ENCODE peak calls at places on chromosomes 16 and 17, in seven cellular contexts. One of them, this sample, is unnamed.

GRCh38 chr16:30949655-30950515 is 1.0 kb downstream of the ORAI3 start:
- DNase-seq in trophoblast cell: peak; percentile 97
- DNase-seq in IMR-90: peak; percentile 80
- DNase-seq in H9: peak; percentile 87
- DNase-seq in H1: no peak
- DNase-seq in mesenchymal stem cell: peak; percentile 92
- DNase-seq in mesendoderm: peak; percentile 94
- DNase-seq in this sample: no peak

GRCh38 chr16:1715220-1715619 is 9.2 kb downstream of the MAPK8IP3 start:
- DNase-seq in trophoblast cell: no peak
- DNase-seq in IMR-90: no peak
- DNase-seq in H9: no peak
- DNase-seq in H1: no peak
- DNase-seq in mesenchymal stem cell: no peak
- DNase-seq in mesendoderm: no peak
- DNase-seq in this sample: no peak

GRCh38 chr17:80738020-80738380 is 193.4 kb downstream of the RPTOR start:
- DNase-seq in trophoblast cell: no peak
- DNase-seq in IMR-90: no peak
- DNase-seq in H9: no peak
- DNase-seq in H1: no peak
- DNase-seq in mesenchymal stem cell: no peak
- DNase-seq in mesendoderm: no peak
- DNase-seq in this sample: no peak

GRCh38 chr16:62256406-62256805 is 220.2 kb upstream of the CDH8 start:
- DNase-seq in trophoblast cell: no peak
- DNase-seq in IMR-90: no peak
- DNase-seq in H9: no peak
- DNase-seq in H1: no peak
- DNase-seq in mesenchymal stem cell: peak; percentile 64
- DNase-seq in mesendoderm: peak; percentile 84
- DNase-seq in this sample: no peak

GRCh38 chr17:80901319-80901718 is 90.3 kb upstream of the CHMP6 start:
- DNase-seq in trophoblast cell: no peak
- DNase-seq in IMR-90: peak; percentile 7
- DNase-seq in H9: no peak
- DNase-seq in H1: no peak
- DNase-seq in mesenchymal stem cell: no peak
- DNase-seq in mesendoderm: no peak
- DNase-seq in this sample: no peak

GRCh38 chr16:27455700-27456099 is 53.7 kb downstream of the IL21R start:
- DNase-seq in trophoblast cell: no peak
- DNase-seq in IMR-90: no peak
- DNase-seq in H9: no peak
- DNase-seq in H1: no peak
- DNase-seq in mesenchymal stem cell: no peak
- DNase-seq in mesendoderm: no peak
- DNase-seq in this sample: no peak

GRCh38 chr17:30344283-30345088 is 10.6 kb upstream of the TMIGD1 start:
- DNase-seq in trophoblast cell: no peak
- DNase-seq in IMR-90: peak; percentile 59
- DNase-seq in H9: no peak
- DNase-seq in H1: no peak
- DNase-seq in mesenchymal stem cell: peak; percentile 29
- DNase-seq in mesendoderm: no peak
- DNase-seq in this sample: no peak

GRCh38 chr16:2753523-2754020 is 1.1 kb downstream of the SRRM2 start:
- DNase-seq in trophoblast cell: no peak
- DNase-seq in IMR-90: no peak
- DNase-seq in H9: no peak
- DNase-seq in H1: no peak
- DNase-seq in mesenchymal stem cell: peak; percentile 41
- DNase-seq in mesendoderm: no peak
- DNase-seq in this sample: no peak

GRCh38 chr16:8516471-8516870 is 73.8 kb downstream of the TMEM114 start:
- DNase-seq in trophoblast cell: no peak
- DNase-seq in IMR-90: no peak
- DNase-seq in H9: no peak
- DNase-seq in H1: no peak
- DNase-seq in mesenchymal stem cell: no peak
- DNase-seq in mesendoderm: no peak
- DNase-seq in this sample: no peak

GRCh38 chr16:74035816-74036215 is 260.8 kb upstream of the PSMD7 start:
- DNase-seq in trophoblast cell: no peak
- DNase-seq in IMR-90: peak; percentile 2
- DNase-seq in H9: no peak
- DNase-seq in H1: no peak
- DNase-seq in mesenchymal stem cell: no peak
- DNase-seq in mesendoderm: peak; percentile 68
- DNase-seq in this sample: no peak

GRCh38 chr16:28187595-28188004 is 24.2 kb downstream of the XPO6 start:
- DNase-seq in trophoblast cell: no peak
- DNase-seq in IMR-90: no peak
- DNase-seq in H9: no peak
- DNase-seq in H1: no peak
- DNase-seq in mesenchymal stem cell: peak; percentile 26
- DNase-seq in mesendoderm: no peak
- DNase-seq in this sample: no peak

GRCh38 chr16:68700120-68700519 is 37.0 kb upstream of the CDH1 start:
- DNase-seq in trophoblast cell: peak; percentile 12
- DNase-seq in IMR-90: peak; percentile 10
- DNase-seq in H9: no peak
- DNase-seq in H1: no peak
- DNase-seq in mesenchymal stem cell: peak; percentile 54
- DNase-seq in mesendoderm: no peak
- DNase-seq in this sample: no peak

GRCh38 chr17:38729368-38729885 is 714 bp upstream of the CISD3 start:
- DNase-seq in trophoblast cell: peak; percentile 11
- DNase-seq in IMR-90: no peak
- DNase-seq in H9: no peak
- DNase-seq in H1: no peak
- DNase-seq in mesenchymal stem cell: no peak
- DNase-seq in mesendoderm: no peak
- DNase-seq in this sample: no peak
- H3K4ac ChIP-seq in trophoblast cell: peak overlapping the region; percentile 74
- H3K4ac ChIP-seq in IMR-90: peak overlapping the region; percentile 34
- H3K4ac ChIP-seq in H9: no peak overlapping the region
- H3K4ac ChIP-seq in H1: no peak overlapping the region
- H3K4ac ChIP-seq in mesenchymal stem cell: peak overlapping the region; percentile 62
- H3K4ac ChIP-seq in mesendoderm: no peak overlapping the region
- H3K4ac ChIP-seq in this sample: peak overlapping the region; percentile 86

GRCh38 chr17:11384131-11384530 is 143.1 kb downstream of the SHISA6 start:
- DNase-seq in trophoblast cell: no peak
- DNase-seq in IMR-90: no peak
- DNase-seq in H9: no peak
- DNase-seq in H1: no peak
- DNase-seq in mesenchymal stem cell: no peak
- DNase-seq in mesendoderm: no peak
- DNase-seq in this sample: no peak
- H3K4ac ChIP-seq in trophoblast cell: no peak overlapping the region
- H3K4ac ChIP-seq in IMR-90: no peak overlapping the region
- H3K4ac ChIP-seq in H9: no peak overlapping the region
- H3K4ac ChIP-seq in H1: no peak overlapping the region
- H3K4ac ChIP-seq in mesenchymal stem cell: no peak overlapping the region
- H3K4ac ChIP-seq in mesendoderm: no peak overlapping the region
- H3K4ac ChIP-seq in this sample: no peak overlapping the region

GRCh38 chr16:78452030-78452429 is 352.6 kb downstream of the WWOX start:
- DNase-seq in trophoblast cell: peak; percentile 15
- DNase-seq in IMR-90: no peak
- DNase-seq in H9: no peak
- DNase-seq in H1: no peak
- DNase-seq in mesenchymal stem cell: no peak
- DNase-seq in mesendoderm: no peak
- DNase-seq in this sample: no peak
- H3K4ac ChIP-seq in trophoblast cell: no peak overlapping the region
- H3K4ac ChIP-seq in IMR-90: no peak overlapping the region
- H3K4ac ChIP-seq in H9: no peak overlapping the region
- H3K4ac ChIP-seq in H1: no peak overlapping the region
- H3K4ac ChIP-seq in mesenchymal stem cell: no peak overlapping the region
- H3K4ac ChIP-seq in mesendoderm: no peak overlapping the region
- H3K4ac ChIP-seq in this sample: no peak overlapping the region

GRCh38 chr16:81514041-81514559 is 69.5 kb downstream of the CMIP start:
- DNase-seq in trophoblast cell: no peak
- DNase-seq in IMR-90: no peak
- DNase-seq in H9: no peak
- DNase-seq in H1: no peak
- DNase-seq in mesenchymal stem cell: peak; percentile 64
- DNase-seq in mesendoderm: no peak
- DNase-seq in this sample: no peak
- H3K4ac ChIP-seq in trophoblast cell: peak overlapping the region; percentile 97
- H3K4ac ChIP-seq in IMR-90: peak overlapping the region; percentile 52
- H3K4ac ChIP-seq in H9: no peak overlapping the region
- H3K4ac ChIP-seq in H1: no peak overlapping the region
- H3K4ac ChIP-seq in mesenchymal stem cell: peak overlapping the region; percentile 73
- H3K4ac ChIP-seq in mesendoderm: no peak overlapping the region
- H3K4ac ChIP-seq in this sample: no peak overlapping the region

DNA sequence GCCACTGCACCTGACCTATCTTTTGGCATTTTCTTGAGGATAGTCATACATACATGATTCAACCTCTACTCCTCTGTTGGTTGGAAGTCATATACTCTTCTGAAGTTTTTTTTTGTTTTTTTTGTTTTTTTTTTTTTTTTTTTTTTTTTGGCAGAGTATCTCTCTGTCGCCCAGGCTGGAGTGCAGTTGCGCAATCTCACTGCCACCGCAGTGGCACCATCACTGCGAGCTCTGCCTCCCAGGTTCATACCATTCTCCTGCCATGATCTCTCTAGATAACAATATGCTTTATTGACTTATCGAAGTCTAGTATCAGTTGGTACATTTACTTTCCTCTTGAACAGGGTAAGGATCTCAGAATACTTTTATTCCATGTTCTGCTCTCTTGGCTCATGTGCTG is 224.2 kb upstream of the WSCD1 start:
- DNase-seq in trophoblast cell: no peak
- DNase-seq in IMR-90: no peak
- DNase-seq in H9: peak; percentile 12
- DNase-seq in H1: no peak
- DNase-seq in mesenchymal stem cell: no peak
- DNase-seq in mesendoderm: no peak
- DNase-seq in this sample: no peak
- H3K4ac ChIP-seq in trophoblast cell: no peak overlapping the region
- H3K4ac ChIP-seq in IMR-90: no peak overlapping the region
- H3K4ac ChIP-seq in H9: no peak overlapping the region
- H3K4ac ChIP-seq in H1: no peak overlapping the region
- H3K4ac ChIP-seq in mesenchymal stem cell: no peak overlapping the region
- H3K4ac ChIP-seq in mesendoderm: no peak overlapping the region
- H3K4ac ChIP-seq in this sample: no peak overlapping the region

DNA sequence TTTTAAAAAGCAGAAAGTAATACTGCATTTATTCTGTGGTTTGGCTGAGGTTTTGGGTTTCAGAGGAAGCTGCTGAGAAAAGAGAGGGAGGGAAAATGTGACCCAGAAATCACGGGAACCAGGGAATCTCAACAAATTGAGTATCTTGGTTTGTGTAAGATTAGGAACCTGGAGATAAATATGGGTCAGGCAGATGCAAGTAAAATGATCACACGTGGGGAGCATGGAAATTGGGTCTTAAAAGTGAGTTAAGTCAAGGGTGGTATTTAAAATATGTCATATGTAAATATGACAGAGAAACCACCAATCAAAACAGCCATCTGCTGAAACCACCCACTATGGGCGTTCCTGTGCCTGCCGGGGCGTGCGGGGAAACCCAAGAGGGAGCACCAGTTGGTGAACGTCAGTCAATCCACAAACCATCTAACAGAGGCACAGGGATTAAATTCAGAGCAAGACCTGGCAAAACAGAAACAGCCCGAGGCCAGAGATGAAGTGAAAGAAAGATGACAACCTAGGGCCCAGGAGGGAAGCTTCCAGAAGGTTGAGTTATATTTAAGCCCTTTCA is 33.4 kb downstream of the CDH13 start:
- DNase-seq in trophoblast cell: no peak
- DNase-seq in IMR-90: peak; percentile 63
- DNase-seq in H9: peak; percentile 38
- DNase-seq in H1: no peak
- DNase-seq in mesenchymal stem cell: peak; percentile 17
- DNase-seq in mesendoderm: no peak
- DNase-seq in this sample: no peak
- H3K4ac ChIP-seq in trophoblast cell: no peak overlapping the region
- H3K4ac ChIP-seq in IMR-90: peak overlapping the region; percentile 64
- H3K4ac ChIP-seq in H9: no peak overlapping the region
- H3K4ac ChIP-seq in H1: no peak overlapping the region
- H3K4ac ChIP-seq in mesenchymal stem cell: no peak overlapping the region
- H3K4ac ChIP-seq in mesendoderm: no peak overlapping the region
- H3K4ac ChIP-seq in this sample: no peak overlapping the region

DNA sequence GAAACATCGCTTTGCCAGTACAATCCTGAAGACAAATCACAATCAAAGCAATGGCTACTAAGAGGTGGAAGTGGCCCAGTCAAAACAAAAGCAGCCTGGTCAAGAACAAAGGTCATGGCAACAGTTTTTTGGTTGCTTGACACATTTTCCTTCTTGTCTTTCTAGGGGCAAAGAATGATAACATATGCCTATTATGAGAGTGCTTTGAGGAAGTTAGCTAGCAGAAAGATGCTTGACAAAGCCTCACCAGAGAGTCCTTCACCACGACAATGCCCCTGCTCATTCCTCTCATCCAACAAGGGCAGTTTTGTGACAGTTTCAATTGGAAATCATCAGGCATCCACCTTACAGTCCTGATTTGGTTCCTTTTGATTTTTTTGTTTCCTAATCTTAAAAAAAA is 31.8 kb upstream of the N4BP1 start:
- DNase-seq in trophoblast cell: no peak
- DNase-seq in IMR-90: no peak
- DNase-seq in H9: no peak
- DNase-seq in H1: no peak
- DNase-seq in mesenchymal stem cell: no peak
- DNase-seq in mesendoderm: no peak
- DNase-seq in this sample: no peak
- H3K4ac ChIP-seq in trophoblast cell: no peak overlapping the region
- H3K4ac ChIP-seq in IMR-90: no peak overlapping the region
- H3K4ac ChIP-seq in H9: no peak overlapping the region
- H3K4ac ChIP-seq in H1: no peak overlapping the region
- H3K4ac ChIP-seq in mesenchymal stem cell: no peak overlapping the region
- H3K4ac ChIP-seq in mesendoderm: no peak overlapping the region
- H3K4ac ChIP-seq in this sample: no peak overlapping the region

This sample was measured in neuronal stem cell.